ENCODE peak calls at places on chromosomes 6 and 20, in eight cellular contexts. Y, A, E, U, K, R, M and I are unnamed samples.

GRCh38 chr6:107689881-107690545 is 134.1 kb downstream of the SCML4 start:
- DNase-seq in Y (no peak), A (no peak), E (no peak), U (no peak), K (no peak), R (peak; percentile 45), M (no peak), I (peak; percentile 20)

GRCh38 chr20:59207742-59208357 is 44.2 kb downstream of the ZNF831 start:
- DNase-seq in Y (peak; percentile 61), A (peak; percentile 16), E (no peak), U (no peak), K (peak; percentile 28), R (peak; percentile 4), M (no peak), I (peak; percentile 2)

GRCh38 chr6:14638932-14639875 is 521.6 kb downstream of the CD83 start:
- DNase-seq in Y (peak; percentile 79), A (no peak), E (no peak), U (peak; percentile 9), K (peak; percentile 61), R (peak; percentile 47), M (no peak), I (peak; percentile 18)

GRCh38 chr20:34715384-34715783 is 11.2 kb downstream of the TP53INP2 start:
- DNase-seq in Y (no peak), A (no peak), E (no peak), U (no peak), K (no peak), R (no peak), M (no peak), I (no peak)

GRCh38 chr20:52031574-52032303 is 159.8 kb downstream of the ZFP64 start:
- DNase-seq in Y (no peak), A (no peak), E (no peak), U (peak; percentile 81), K (no peak), R (peak; percentile 83), M (peak; percentile 65), I (peak; percentile 97)

GRCh38 chr6:57313711-57314471 is 3.5 kb upstream of the PRIM2 start:
- DNase-seq in Y (no peak), A (peak; percentile 71), E (peak; percentile 41), U (peak; percentile 99), K (no peak), R (peak; percentile 95), M (peak; percentile 83), I (peak; percentile 99)

GRCh38 chr20:32411955-32412706 is 54.0 kb downstream of the ASXL1 start:
- DNase-seq in Y (no peak), A (no peak), E (no peak), U (no peak), K (no peak), R (no peak), M (no peak), I (no peak)

GRCh38 chr6:105835373-105835772 is 250.8 kb upstream of the PRDM1 start:
- DNase-seq in Y (no peak), A (peak; percentile 21), E (no peak), U (no peak), K (no peak), R (peak; percentile 15), M (no peak), I (peak; percentile 70)

GRCh38 chr6:18586133-18586532 is 199.0 kb downstream of the RNF144B start:
- DNase-seq in Y (no peak), A (no peak), E (no peak), U (no peak), K (no peak), R (no peak), M (no peak), I (no peak)

GRCh38 chr6:99612551-99613397 is 6.1 kb downstream of the PRDM13 start:
- DNase-seq in Y (no peak), A (no peak), E (no peak), U (no peak), K (no peak), R (no peak), M (no peak), I (no peak)

GRCh38 chr20:62272200-62272599 is 30.6 kb upstream of the ADRM1 start:
- DNase-seq in Y (no peak), A (no peak), E (no peak), U (no peak), K (no peak), R (no peak), M (no peak), I (no peak)

GRCh38 chr6:75852721-75853120 is 103.7 kb downstream of the MYO6 start:
- DNase-seq in Y (no peak), A (no peak), E (no peak), U (no peak), K (no peak), R (peak; percentile 49), M (no peak), I (peak; percentile 83)

GRCh38 chr20:35305682-35306556 is 13.7 kb upstream of the FAM83C start:
- DNase-seq in Y (no peak), A (peak; percentile 97), E (peak; percentile 96), U (peak; percentile 95), K (no peak), R (peak; percentile 95), M (peak; percentile 95), I (peak; percentile 98)

GRCh38 chr20:33554914-33555420 is 65.1 kb downstream of the CBFA2T2 start:
- DNase-seq in Y (peak; percentile 16), A (peak; percentile 24), E (peak; percentile 11), U (peak; percentile 96), K (no peak), R (peak; percentile 91), M (peak; percentile 88), I (peak; percentile 98)

GRCh38 chr6:167750956-167751358 is 75.8 kb upstream of the AFDN start:
- DNase-seq in Y (peak; percentile 52), A (peak; percentile 8), E (peak; percentile 76), U (no peak), K (no peak), R (no peak), M (no peak), I (no peak)

GRCh38 chr6:46273911-46274310 is 103.1 kb upstream of the ENPP5 start:
- DNase-seq in Y (no peak), A (no peak), E (no peak), U (no peak), K (no peak), R (no peak), M (no peak), I (no peak)

GRCh38 chr6:136739071-136739470 is 53.2 kb downstream of the MAP3K5 start:
- DNase-seq in Y (no peak), A (no peak), E (no peak), U (no peak), K (no peak), R (no peak), M (no peak), I (no peak)

GRCh38 chr6:136739501-136739900 is 52.8 kb downstream of the MAP3K5 start:
- DNase-seq in Y (no peak), A (no peak), E (no peak), U (no peak), K (no peak), R (no peak), M (no peak), I (no peak)

GRCh38 chr6:136740050-136740974 is 52.0 kb downstream of the MAP3K5 start:
- DNase-seq in Y (no peak), A (no peak), E (no peak), U (no peak), K (no peak), R (no peak), M (no peak), I (peak; percentile 77)

GRCh38 chr6:136737343-136738177 is 54.7 kb downstream of the MAP3K5 start:
- DNase-seq in Y (no peak), A (no peak), E (no peak), U (no peak), K (peak; percentile 67), R (peak; percentile 91), M (no peak), I (peak; percentile 93)

GRCh38 chr6:136738178-136739057 is 53.9 kb downstream of the MAP3K5 start:
- DNase-seq in Y (peak; percentile 47), A (no peak), E (no peak), U (no peak), K (no peak), R (peak; percentile 78), M (no peak), I (peak; percentile 45)
- H3K4me3 ChIP-seq in Y (no peak overlapping the region), A (no peak overlapping the region), E (no peak overlapping the region), U (no peak overlapping the region), K (no peak overlapping the region), R (peak overlapping the region; percentile 27), M (no peak overlapping the region), I (no peak overlapping the region)

DNA sequence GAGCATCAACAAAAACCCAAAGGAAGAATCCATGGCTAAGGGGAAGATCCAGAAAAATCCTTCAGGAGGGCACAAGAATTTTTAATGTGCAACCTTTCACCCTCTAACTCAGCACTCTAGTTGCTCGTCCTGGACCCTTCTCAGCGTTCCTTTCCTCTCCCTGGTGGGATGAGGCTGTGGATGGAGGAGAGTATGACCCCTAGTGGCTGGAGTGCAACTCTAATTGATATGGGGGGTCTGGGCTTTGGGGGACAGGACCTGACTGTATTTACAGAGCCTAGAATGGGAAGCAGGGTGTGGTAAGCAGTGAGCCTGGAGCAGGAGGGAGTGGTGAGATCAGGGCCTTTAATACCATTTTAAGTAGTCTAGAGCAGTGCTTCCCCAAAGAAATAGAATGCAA is 83.9 kb upstream of the CEP85L start:
- DNase-seq in Y (no peak), A (no peak), E (no peak), U (no peak), K (no peak), R (peak; percentile 23), M (no peak), I (no peak)
- TF ChIP-seq CTCF in Y (peak; percentile 38), A (peak; percentile 55), E (no peak), U (peak; percentile 57), K (peak; percentile 64), R (peak; percentile 48), M (peak; percentile 51), I (peak; percentile 65)

DNA sequence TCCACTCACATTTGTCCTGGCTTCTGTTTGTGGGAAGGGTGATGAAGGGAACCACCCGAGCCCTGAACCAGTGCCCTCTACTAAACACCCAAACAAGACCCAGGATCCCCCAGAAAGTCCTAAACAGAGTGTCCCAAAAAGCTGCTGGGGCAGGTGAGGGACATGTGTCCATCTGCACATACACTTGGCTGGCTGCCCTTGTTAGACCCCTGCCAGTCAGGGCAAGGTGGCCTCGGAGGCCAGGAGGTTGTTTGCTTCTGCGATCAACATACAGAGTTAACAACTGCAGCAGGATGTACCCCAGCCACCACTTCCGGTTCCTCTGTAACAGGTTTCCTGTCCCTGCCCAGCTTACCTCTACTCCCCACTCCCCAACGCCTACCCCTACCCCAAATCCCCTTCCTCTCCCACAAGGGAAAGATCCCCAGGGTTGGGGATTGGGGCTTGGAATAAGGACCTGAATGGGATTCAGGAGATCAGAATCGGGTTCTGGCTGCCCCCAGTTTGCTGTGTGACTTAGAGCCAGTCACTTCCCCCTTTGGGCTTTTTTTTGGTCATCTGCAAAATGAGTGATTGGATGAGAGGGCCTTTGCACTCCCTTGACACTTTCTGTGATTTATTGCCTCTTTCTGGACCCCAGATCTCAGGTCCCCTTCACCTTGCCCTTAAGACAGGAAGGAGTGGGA is 13.9 kb downstream of the DEF6 start:
- DNase-seq in Y (no peak), A (no peak), E (no peak), U (no peak), K (peak; percentile 52), R (no peak), M (no peak), I (no peak)
- H3K4me3 ChIP-seq in Y (no peak overlapping the region), A (no peak overlapping the region), E (no peak overlapping the region), U (no peak overlapping the region), K (no peak overlapping the region), R (no peak overlapping the region), M (no peak overlapping the region), I (no peak overlapping the region)

DNA sequence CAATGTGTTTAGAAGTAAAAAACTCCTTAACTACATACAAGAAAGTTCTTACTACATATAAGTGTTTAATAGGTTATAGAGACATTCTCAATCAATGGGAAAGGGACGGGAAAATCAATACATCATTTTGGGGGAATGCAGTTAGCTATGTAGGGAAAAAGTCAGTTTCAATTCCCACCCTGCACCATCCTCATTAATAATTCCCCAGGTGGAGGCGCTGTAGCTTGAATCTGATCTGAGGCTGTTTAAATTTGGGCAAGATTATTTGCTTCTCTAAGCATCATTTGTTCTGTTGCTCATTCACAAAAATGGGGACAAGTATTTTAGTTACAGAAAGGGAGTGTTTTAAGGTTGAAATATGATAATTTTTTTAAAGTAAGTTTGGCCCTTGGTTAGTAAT is 19.1 kb downstream of the OLIG3 start:
- DNase-seq in Y (no peak), A (no peak), E (no peak), U (no peak), K (no peak), R (no peak), M (no peak), I (no peak)
- TF ChIP-seq CTCF in Y (no peak), A (peak; percentile 55), E (peak; percentile 30), U (peak; percentile 13), K (no peak), R (no peak), M (no peak), I (peak; percentile 13)